ENCODE peak calls at places on chromosomes 1 and 21, in six cellular contexts. S, B, Z, V, D and F are unnamed samples.

GRCh38 chr21:42541618-42542017 is 28.0 kb downstream of the SLC37A1 start:
- DNase-seq in B (no peak), V (no peak), D (no peak), S (no peak), Z (no peak), F (no peak)

GRCh38 chr1:212860713-212861581 is 2.9 kb downstream of the FLVCR1 start:
- DNase-seq in Z (no peak), S (no peak), D (no peak), B (no peak), V (peak; percentile 6), F (no peak)

GRCh38 chr1:208369050-208369449 is 124.9 kb upstream of the PLXNA2 start:
- DNase-seq in S (no peak), Z (no peak), B (no peak), D (no peak), V (no peak), F (no peak)

GRCh38 chr1:2848006-2848670 is 46.6 kb upstream of the TTC34 start:
- DNase-seq in V (no peak), S (no peak), D (no peak), B (no peak), Z (no peak), F (no peak)

GRCh38 chr1:212247987-212248386 is 37.2 kb upstream of the PPP2R5A start:
- DNase-seq in Z (no peak), S (no peak), B (no peak), V (no peak), D (no peak), F (no peak)

GRCh38 chr1:210292276-210292851 is 36.3 kb upstream of the HHAT start:
- DNase-seq in V (no peak), S (peak; percentile 14), D (peak; percentile 60), Z (peak; percentile 40), B (peak; percentile 26), F (peak; percentile 5)

GRCh38 chr1:190479537-190479936 is 1.9 kb upstream of the BRINP3 start:
- DNase-seq in S (no peak), V (no peak), D (no peak), B (no peak), Z (no peak), F (no peak)

GRCh38 chr21:30408782-30409494 is 13.1 kb downstream of the KRTAP13-1 start:
- DNase-seq in D (peak; percentile 24), Z (no peak), B (peak; percentile 18), V (peak; percentile 72), S (no peak), F (no peak)

GRCh38 chr1:11749203-11749689 is 12.7 kb upstream of the C1orf167 start:
- DNase-seq in Z (peak; percentile 49), V (no peak), D (peak; percentile 56), B (peak; percentile 86), S (peak; percentile 21), F (peak; percentile 17)

GRCh38 chr1:57422271-57423134 is 1.4 kb downstream of the DAB1 start:
- DNase-seq in B (no peak), D (peak; percentile 77), Z (no peak), V (peak; percentile 26), S (no peak), F (no peak)

GRCh38 chr1:103945774-103946173 is 196.1 kb downstream of the AMY1C start:
- DNase-seq in B (no peak), S (no peak), Z (no peak), V (no peak), D (no peak), F (no peak)